ENCODE peak calls at places on chromosomes 1 and 21, in eight cellular contexts. V, T, S, W, L, I, J and P are unnamed samples.
A peak's percentile ranks its signal among the peaks of the same experiment; 100 is the strongest.

GRCh38 chr1:27445177-27445936 is 44.6 kb downstream of the WASF2 start:
- DNase-seq in V (no peak), T (no peak), S (no peak), W (no peak), L (no peak), I (no peak), J (no peak), P (no peak)

GRCh38 chr1:227299688-227300087 is 18.6 kb downstream of the CDC42BPA start:
- DNase-seq in V (peak; percentile 21), T (no peak), S (no peak), W (peak; percentile 59), L (no peak), I (no peak), J (no peak), P (peak; percentile 20)

GRCh38 chr1:206445861-206446495 is 24.3 kb upstream of the IKBKE start:
- DNase-seq in V (no peak), T (no peak), S (no peak), W (no peak), L (no peak), I (no peak), J (no peak), P (no peak)

GRCh38 chr1:34113887-34114286 is 51.1 kb downstream of the CSMD2 start:
- DNase-seq in V (no peak), T (no peak), S (no peak), W (no peak), L (no peak), I (peak; percentile 40), J (no peak), P (peak; percentile 32)

GRCh38 chr21:14453964-14454641 is 71.2 kb upstream of the HSPA13 start:
- DNase-seq in V (no peak), T (no peak), S (no peak), W (no peak), L (no peak), I (no peak), J (no peak), P (no peak)

GRCh38 chr1:55695151-55695550 is 480.0 kb upstream of the USP24 start:
- DNase-seq in V (no peak), T (no peak), S (no peak), W (no peak), L (no peak), I (no peak), J (no peak), P (no peak)

GRCh38 chr1:156456625-156457465 is 43.7 kb downstream of the MEF2D start:
- DNase-seq in V (peak; percentile 95), T (peak; percentile 99), S (peak; percentile 99), W (peak; percentile 97), L (peak; percentile 98), I (peak; percentile 95), J (peak; percentile 94), P (peak; percentile 99)

GRCh38 chr1:236280438-236281285 is 1.1 kb downstream of the ERO1B start:
- DNase-seq in V (no peak), T (no peak), S (no peak), W (no peak), L (no peak), I (no peak), J (no peak), P (no peak)

GRCh38 chr1:211924256-211924655 is 93.7 kb upstream of the LPGAT1 start:
- DNase-seq in V (no peak), T (no peak), S (no peak), W (no peak), L (no peak), I (no peak), J (no peak), P (no peak)

GRCh38 chr1:48878191-48878940 is 101.7 kb upstream of the BEND5 start:
- DNase-seq in V (peak; percentile 88), T (no peak), S (no peak), W (peak; percentile 31), L (no peak), I (no peak), J (no peak), P (peak; percentile 95)

GRCh38 chr1:10793129-10793651 is 3.3 kb downstream of the CASZ1 start:
- DNase-seq in V (peak; percentile 14), T (no peak), S (no peak), W (no peak), L (no peak), I (no peak), J (no peak), P (peak; percentile 14)

GRCh38 chr1:77776007-77776725 is 3.3 kb upstream of the MIGA1 start:
- DNase-seq in V (no peak), T (no peak), S (no peak), W (peak; percentile 6), L (no peak), I (no peak), J (no peak), P (no peak)

GRCh38 chr1:36864182-36865079 is 169.9 kb downstream of the GRIK3 start:
- DNase-seq in V (no peak), T (no peak), S (no peak), W (no peak), L (no peak), I (peak; percentile 55), J (no peak), P (no peak)

GRCh38 chr1:21490774-21491482 is 18.3 kb upstream of the ALPL start:
- DNase-seq in V (peak; percentile 53), T (no peak), S (no peak), W (peak; percentile 64), L (no peak), I (no peak), J (no peak), P (peak; percentile 80)

GRCh38 chr1:58887059-58887458 is 103.2 kb upstream of the JUN start:
- DNase-seq in V (no peak), T (no peak), S (no peak), W (no peak), L (no peak), I (no peak), J (no peak), P (peak; percentile 56)

GRCh38 chr1:60878323-60878722 is 204.0 kb upstream of the NFIA start:
- DNase-seq in V (no peak), T (no peak), S (no peak), W (no peak), L (no peak), I (no peak), J (no peak), P (no peak)

GRCh38 chr1:232893481-232894313 is 56.7 kb upstream of the NTPCR start:
- DNase-seq in V (no peak), T (no peak), S (no peak), W (no peak), L (no peak), I (no peak), J (no peak), P (no peak)
- TF ChIP-seq CTCF in V (no peak), T (no peak), S (no peak), W (no peak), L (no peak), I (no peak), J (no peak), P (no peak)

GRCh38 chr1:152143147-152143845 is 15.7 kb downstream of the RPTN start:
- DNase-seq in V (no peak), T (no peak), S (no peak), W (no peak), L (no peak), I (no peak), J (no peak), P (no peak)
- TF ChIP-seq CTCF in V (no peak), T (no peak), S (no peak), W (no peak), L (no peak), I (no peak), J (no peak), P (no peak)

DNA sequence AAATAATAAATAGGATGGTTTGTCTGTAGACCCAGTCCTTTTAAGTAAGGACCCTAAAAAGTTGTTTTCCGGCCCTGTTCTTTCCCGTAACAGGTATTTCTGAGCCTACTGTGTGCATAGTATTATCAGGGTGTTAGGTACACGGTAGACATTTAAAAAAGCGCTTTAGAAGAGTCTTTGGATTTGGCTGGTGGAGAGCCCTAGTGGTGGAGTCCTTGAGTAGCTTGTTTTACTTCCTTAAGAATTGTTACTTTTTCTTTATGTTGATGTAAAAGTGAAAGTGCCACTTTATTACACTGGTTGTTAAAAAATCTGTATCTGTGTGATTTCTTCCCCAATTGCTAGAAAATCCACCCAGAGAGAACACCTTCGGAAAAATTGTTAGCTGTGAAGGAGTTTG is 36.8 kb downstream of the SMYD2 start:
- DNase-seq in V (peak; percentile 55), T (no peak), S (no peak), W (no peak), L (no peak), I (no peak), J (no peak), P (no peak)
- TF ChIP-seq CTCF in V (peak; percentile 58), T (no peak), S (no peak), W (no peak), L (no peak), I (no peak), J (no peak), P (peak; percentile 45)

DNA sequence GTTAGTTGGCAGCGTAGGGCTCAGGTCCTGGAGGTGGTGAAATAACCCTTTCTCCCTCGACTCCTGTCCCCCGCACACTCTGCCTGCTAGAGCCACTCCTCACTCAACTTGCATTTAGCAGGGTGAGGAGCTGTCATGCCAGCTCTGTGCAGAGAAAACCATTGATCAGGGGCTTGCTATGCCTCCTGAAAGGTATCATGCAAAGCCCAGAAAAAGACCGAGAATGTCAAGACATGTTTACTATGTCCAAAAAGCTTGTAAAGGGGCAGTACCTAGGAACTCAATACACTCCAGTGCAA is 18.0 kb downstream of the ALDH4A1 start:
- DNase-seq in V (no peak), T (no peak), S (no peak), W (no peak), L (no peak), I (no peak), J (no peak), P (no peak)
- TF ChIP-seq CTCF in V (no peak), T (peak; percentile 65), S (no peak), W (no peak), L (no peak), I (peak; percentile 33), J (no peak), P (no peak)

GRCh38 chr1:1014896-1015681 is 1.8 kb downstream of the ISG15 start:
- DNase-seq in V (no peak), T (peak; percentile 43), S (no peak), W (no peak), L (no peak), I (no peak), J (peak; percentile 51), P (no peak)
- TF ChIP-seq CTCF in V (peak; percentile 41), T (no peak), S (no peak), W (peak; percentile 45), L (peak; percentile 23), I (no peak), J (no peak), P (peak; percentile 21)